ENCODE peak calls at places on chromosomes 16 and 17, in nine cellular contexts. G is left cardiac atrium; H is heart right ventricle; Z is Panc1; C is T-cell; U is activated CD8-positive, alpha-beta memory T cell treated with anti-CD3 and anti-CD28 coated beads, Interleukin-2, amount 10 ng/mL, durations not matched to agents 7 days and 5 days; A is T-helper 17 cell; Q is activated naive CD8-positive, alpha-beta T cell treated with anti-CD3 and anti-CD28 coated beads, Interleukin-2, amount 50 U/mL, for 24 hours; L is CD4-positive, alpha-beta T cell. D is an unnamed sample.

GRCh38 chr17:27354051-27354490 is 60.2 kb downstream of the WSB1 start:
- ATAC-seq in G (no peak), H (no peak), Z (no peak), C (no peak), U (no peak), A (no peak), Q (no peak), L (no peak), D (no peak)

GRCh38 chr17:32831627-32832243 is 45.2 kb downstream of the MYO1D start:
- ATAC-seq in G (no peak), H (no peak), Z (no peak), C (no peak), U (no peak), A (no peak), Q (no peak), L (no peak), D (no peak)

GRCh38 chr17:78184311-78184710 is 2.5 kb downstream of the TK1 start:
- ATAC-seq in G (no peak), H (no peak), Z (no peak), C (no peak), U (no peak), A (no peak), Q (no peak), L (no peak), D (no peak)

GRCh38 chr17:54948380-54948779 is 20.1 kb downstream of the COX11 start:
- ATAC-seq in G (no peak), H (no peak), Z (peak), C (no peak), U (peak), A (no peak), Q (peak), L (no peak), D (no peak)

GRCh38 chr16:49485663-49486062 is 112.1 kb downstream of the C16orf78 start:
- ATAC-seq in G (no peak), H (no peak), Z (no peak), C (no peak), U (no peak), A (no peak), Q (no peak), L (no peak), D (no peak)

GRCh38 chr17:64491995-64492394 is 4.9 kb downstream of the POLG2 start:
- ATAC-seq in G (no peak), H (no peak), Z (no peak), C (no peak), U (no peak), A (no peak), Q (no peak), L (no peak), D (no peak)

GRCh38 chr17:3794890-3795757 is 5.9 kb downstream of the ITGAE start:
- ATAC-seq in G (no peak), H (no peak), Z (peak), C (peak), U (peak), A (peak), Q (peak), L (peak), D (no peak)

GRCh38 chr16:5918553-5919127 is 821.0 kb upstream of the EEF2KMT start:
- ATAC-seq in G (no peak), H (no peak), Z (no peak), C (no peak), U (no peak), A (no peak), Q (no peak), L (no peak), D (no peak)

GRCh38 chr17:151886-152859 is 14.8 kb downstream of the SCGB1C2 start:
- ATAC-seq in G (no peak), H (no peak), Z (peak), C (no peak), U (no peak), A (no peak), Q (no peak), L (no peak), D (no peak)

GRCh38 chr16:68298907-68299515 is 11.7 kb downstream of the SLC7A6OS start:
- ATAC-seq in G (peak), H (peak), Z (peak), C (no peak), U (no peak), A (no peak), Q (no peak), L (no peak), D (peak)

GRCh38 chr17:58247511-58248363 is 9.4 kb downstream of the LPO start:
- ATAC-seq in G (no peak), H (no peak), Z (no peak), C (no peak), U (peak), A (no peak), Q (no peak), L (no peak), D (no peak)

GRCh38 chr17:35748323-35748960 is 4.6 kb downstream of the GAS2L2 start:
- ATAC-seq in G (peak), H (peak), Z (peak), C (no peak), U (no peak), A (no peak), Q (peak), L (no peak), D (no peak)

GRCh38 chr17:2083613-2084128 is 28.8 kb downstream of the HIC1 start:
- ATAC-seq in G (peak), H (peak), Z (no peak), C (no peak), U (peak), A (peak), Q (no peak), L (no peak), D (no peak)

GRCh38 chr17:28878981-28879380 is 18.6 kb downstream of the FLOT2 start:
- ATAC-seq in G (no peak), H (no peak), Z (peak), C (peak), U (no peak), A (no peak), Q (no peak), L (no peak), D (no peak)

GRCh38 chr17:27491713-27492190 is 35.5 kb downstream of the KSR1 start:
- ATAC-seq in G (no peak), H (no peak), Z (no peak), C (no peak), U (no peak), A (no peak), Q (peak), L (no peak), D (no peak)

GRCh38 chr17:41082565-41083136 is 1.3 kb upstream of the KRTAP4-7 start:
- ATAC-seq in G (no peak), H (no peak), Z (peak), C (no peak), U (no peak), A (no peak), Q (no peak), L (no peak), D (no peak)

GRCh38 chr17:42178817-42179216 is 2.1 kb downstream of the KCNH4 start:
- ATAC-seq in G (no peak), H (no peak), Z (no peak), C (no peak), U (no peak), A (peak), Q (no peak), L (no peak), D (no peak)

GRCh38 chr17:21157586-21158370 is 31.0 kb downstream of the DHRS7B start:
- ATAC-seq in G (no peak), H (no peak), Z (no peak), C (no peak), U (no peak), A (no peak), Q (peak), L (no peak), D (no peak)

GRCh38 chr16:71830359-71830758 is 15.4 kb upstream of the ATXN1L start:
- ATAC-seq in G (no peak), H (no peak), Z (no peak), C (no peak), U (no peak), A (no peak), Q (no peak), L (no peak), D (no peak)

GRCh38 chr16:4092547-4093265 is 23.5 kb downstream of the ADCY9 start:
- ATAC-seq in G (no peak), H (no peak), Z (no peak), C (no peak), U (no peak), A (no peak), Q (no peak), L (no peak), D (no peak)

GRCh38 chr16:10922328-10923145 is 19.7 kb downstream of the DEXI start:
- ATAC-seq in G (peak), H (peak), Z (no peak), C (no peak), U (no peak), A (no peak), Q (no peak), L (no peak), D (peak)

GRCh38 chr16:759110-759910 is 1.2 kb upstream of the MSLN start:
- ATAC-seq in G (no peak), H (no peak), Z (no peak), C (no peak), U (no peak), A (no peak), Q (no peak), L (no peak), D (no peak)

GRCh38 chr16:19366384-19366783 is 51.3 kb upstream of the TMC5 start:
- ATAC-seq in G (no peak), H (no peak), Z (no peak), C (no peak), U (no peak), A (no peak), Q (no peak), L (no peak), D (no peak)

GRCh38 chr16:11104168-11105037 is 151.6 kb downstream of the SOCS1 start:
- ATAC-seq in G (no peak), H (peak), Z (no peak), C (no peak), U (no peak), A (peak), Q (peak), L (no peak), D (no peak)